ENCODE peak calls at places on chromosomes 3 and 15, in four cellular contexts. Q is endodermal cell, B is GM23248, J is GOT3. V is an unnamed sample.

GRCh38 chr3:52231502-52232278 is 6.2 kb upstream of the TLR9 start:
- DNase-seq in B (peak; percentile 75), J (no peak), Q (peak; percentile 94), V (peak; percentile 73)

GRCh38 chr15:98035577-98036010 is 75.1 kb downstream of the ARRDC4 start:
- DNase-seq in Q (no peak), B (no peak), J (no peak), V (no peak)

GRCh38 chr3:16838561-16838960 is 46.2 kb upstream of the PLCL2 start:
- DNase-seq in B (no peak), J (no peak), Q (no peak), V (no peak)

GRCh38 chr15:81254277-81255265 is 57.9 kb downstream of the IL16 start:
- DNase-seq in Q (no peak), B (peak; percentile 39), J (no peak), V (no peak)

GRCh38 chr15:29106551-29107290 is 162.9 kb downstream of the NSMCE3 start:
- DNase-seq in J (no peak), Q (no peak), B (peak; percentile 12), V (no peak)

GRCh38 chr15:78049691-78050440 is 27.6 kb downstream of the TBC1D2B start:
- DNase-seq in Q (no peak), J (no peak), B (peak; percentile 90), V (no peak)

GRCh38 chr15:48040166-48040817 is 80.5 kb upstream of the SLC24A5 start:
- DNase-seq in Q (no peak), B (peak; percentile 14), J (no peak), V (peak; percentile 56)

GRCh38 chr15:38530113-38530512 is 34.5 kb downstream of the RASGRP1 start:
- DNase-seq in B (peak; percentile 50), Q (no peak), J (no peak), V (no peak)

GRCh38 chr15:73983211-73983727 is 8.8 kb downstream of the STOML1 start:
- DNase-seq in B (peak; percentile 94), J (peak; percentile 20), Q (no peak), V (peak; percentile 48)

GRCh38 chr3:58874248-58874741 is 175.5 kb downstream of the CFAP20DC start:
- DNase-seq in B (peak; percentile 34), Q (no peak), J (no peak), V (no peak)